ENCODE peak calls at places on chromosome 12, in five cellular contexts. F is HuH-7, V is AG04450, R is RKO, G is fibroblast of the conjunctiva. H is an unnamed sample.

GRCh38 chr12:2692156-2692555 is 102.6 kb upstream of the FKBP4 start:
- DNase-seq in V (no peak), R (no peak), G (no peak), F (no peak), H (peak)

GRCh38 chr12:41979574-41979973 is 165.1 kb downstream of the GXYLT1 start:
- DNase-seq in V (no peak), F (no peak), G (no peak), R (no peak), H (no peak)

GRCh38 chr12:53862831-53863230 is 75.8 kb upstream of the HOXC13 start:
- DNase-seq in R (no peak), V (no peak), G (no peak), F (no peak), H (no peak)

GRCh38 chr12:131620520-131620919 is 90.4 kb upstream of the SFSWAP start:
- DNase-seq in R (no peak), G (no peak), V (no peak), F (no peak), H (peak)

GRCh38 chr12:40138526-40138925 is 32.6 kb upstream of the SLC2A13 start:
- DNase-seq in R (no peak), F (no peak), G (no peak), V (no peak), H (no peak)

GRCh38 chr12:20527396-20528154 is 159.2 kb downstream of the PDE3A start:
- DNase-seq in V (peak), G (no peak), R (no peak), F (no peak), H (no peak)

GRCh38 chr12:570237-570925 is 92.9 kb downstream of the NINJ2 start:
- DNase-seq in V (peak), G (peak), R (peak), F (peak), H (no peak)

GRCh38 chr12:70332236-70332635 is 33.9 kb upstream of the KCNMB4 start:
- DNase-seq in G (no peak), F (no peak), R (no peak), V (no peak), H (no peak)

GRCh38 chr12:26097046-26097878 is 27.6 kb downstream of the BHLHE41 start:
- DNase-seq in V (peak), F (peak), G (peak), R (peak), H (peak)

GRCh38 chr12:104790296-104791125 is 167.6 kb downstream of the SLC41A2 start:
- DNase-seq in R (no peak), F (peak), G (no peak), V (no peak), H (peak)

GRCh38 chr12:120709976-120710804 is at the start of gene UNC119B:
- DNase-seq in F (peak), V (no peak), R (peak), G (no peak), H (peak)

GRCh38 chr12:132395908-132396305 is 66.5 kb upstream of the GALNT9 start:
- DNase-seq in V (no peak), G (no peak), F (no peak), R (no peak), H (no peak)

GRCh38 chr12:53564941-53565340 is 57.7 kb upstream of the NPFF start:
- DNase-seq in V (no peak), R (no peak), G (no peak), F (no peak), H (no peak)